ENCODE peak calls at places on chromosomes 11 and 22, in six cellular contexts. S is A549, B is HepG2, Z is K562, U is H1, F is GM12878. Q is an unnamed sample.

GRCh38 chr11:3126901-3127691 is 38.0 kb downstream of the OSBPL5 start:
- DNase-seq in F (no peak), B (no peak), S (no peak), U (no peak), Z (no peak), Q (no peak)

GRCh38 chr11:34627197-34627596 is 6.3 kb downstream of the EHF start:
- DNase-seq in U (no peak), S (no peak), Z (no peak), F (no peak), B (no peak), Q (no peak)

GRCh38 chr11:100735949-100736675 is 49.0 kb downstream of the ARHGAP42 start:
- DNase-seq in F (no peak), U (no peak), B (no peak), Z (no peak), S (peak), Q (no peak)

GRCh38 chr22:24975813-24976341 is 23.4 kb downstream of the KIAA1671 start:
- DNase-seq in U (no peak), S (no peak), F (no peak), Z (no peak), B (no peak), Q (no peak)

GRCh38 chr11:57481915-57482781 is 21.8 kb downstream of the RTN4RL2 start:
- DNase-seq in U (no peak), F (no peak), S (no peak), B (no peak), Z (no peak), Q (no peak)

GRCh38 chr11:134367781-134368180 is 36.0 kb downstream of the GLB1L2 start:
- DNase-seq in U (no peak), S (no peak), Z (no peak), B (no peak), F (no peak), Q (no peak)

GRCh38 chr11:130873766-130874165 is 42.5 kb downstream of the SNX19 start:
- DNase-seq in F (no peak), S (no peak), B (no peak), U (no peak), Z (no peak), Q (no peak)

GRCh38 chr11:80365315-80365714 is 924.5 kb upstream of the TENM4 start:
- DNase-seq in F (no peak), B (no peak), Z (no peak), U (no peak), S (no peak), Q (no peak)

GRCh38 chr11:64298966-64299846 is 952 bp upstream of the CATSPERZ start:
- DNase-seq in S (no peak), F (no peak), U (peak), B (no peak), Z (no peak), Q (no peak)

GRCh38 chr11:66022401-66023185 is 3.7 kb downstream of the CATSPER1 start:
- DNase-seq in B (peak), U (peak), F (no peak), S (peak), Z (peak), Q (peak)

GRCh38 chr11:43969543-43969942 is 27.1 kb downstream of the C11orf96 start:
- DNase-seq in U (no peak), S (no peak), F (no peak), B (no peak), Z (no peak), Q (peak)

GRCh38 chr22:43378011-43378704 is 33.7 kb upstream of the MPPED1 start:
- DNase-seq in F (peak), U (no peak), S (no peak), Z (no peak), B (peak), Q (no peak)

GRCh38 chr11:73284106-73284505 is 12.0 kb downstream of the P2RY6 start:
- DNase-seq in S (no peak), U (no peak), F (no peak), Z (no peak), B (no peak), Q (no peak)

DNA sequence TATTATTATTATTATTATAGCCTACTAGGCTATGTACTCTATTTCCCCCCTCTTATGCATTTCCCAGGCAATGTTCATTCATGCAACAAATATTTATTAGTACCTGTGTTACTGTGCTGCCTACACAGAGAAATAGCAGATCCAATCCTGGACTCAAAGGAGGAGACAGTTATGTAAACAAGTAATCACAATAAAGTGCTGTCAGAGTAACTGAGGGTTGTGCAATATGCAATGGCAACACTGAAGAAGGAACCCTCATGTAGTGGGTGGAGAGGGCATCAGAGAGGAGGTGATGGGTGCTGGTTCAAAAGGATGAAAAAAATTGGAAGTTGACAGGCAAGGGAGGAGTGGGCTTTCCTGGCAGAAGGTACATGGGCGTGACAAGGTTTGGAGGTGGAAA is 881 bp upstream of the P4HA3 start:
- DNase-seq in B (no peak), U (no peak), S (no peak), Z (no peak), F (no peak), Q (no peak)
- TF ChIP-seq CHD2 in B (no peak), U (no peak), S (no peak), Z (no peak), F (no peak), Q (no peak)

GRCh38 chr11:45527898-45528297 is 137.5 kb downstream of the CHST1 start:
- DNase-seq in Z (no peak), B (no peak), S (no peak), U (no peak), F (no peak), Q (no peak)
- TF ChIP-seq CHD2 in Z (no peak), B (no peak), S (no peak), U (no peak), F (no peak), Q (no peak)

GRCh38 chr22:32226236-32227119 is 21.6 kb upstream of the RFPL2 start:
- DNase-seq in Z (no peak), S (no peak), B (no peak), F (no peak), U (no peak), Q (no peak)
- TF ChIP-seq CHD2 in Z (no peak), S (no peak), B (no peak), F (no peak), U (no peak), Q (no peak)

GRCh38 chr11:79235696-79236095 is 205.1 kb downstream of the TENM4 start:
- DNase-seq in B (no peak), Z (no peak), S (no peak), U (no peak), F (no peak), Q (no peak)
- TF ChIP-seq CHD2 in B (no peak), Z (no peak), S (no peak), U (no peak), F (no peak), Q (no peak)